ENCODE peak calls at places on chromosomes 12 and 14, in six cellular contexts. One of them, this sample, is unnamed.

GRCh38 chr14:102472815-102473158 is 36.8 kb downstream of the ANKRD9 start:
- DNase-seq in activated CD4-positive, alpha-beta T cell treated with anti-CD3 and anti-CD28 coated beads, Interleukin-2, amount 10 ng/mL, durations not matched to agents 7 days and 5 days: no peak
- DNase-seq in astrocyte of the spinal cord: no peak
- DNase-seq in T-helper 9 cell: no peak
- DNase-seq in esophagus squamous epithelium: no peak
- DNase-seq in NCI-H1092 treated with DMSO at 0.1 percent for 48 hours: no peak
- DNase-seq in this sample: no peak

GRCh38 chr12:122003646-122004611 is 17.8 kb upstream of the BCL7A start:
- DNase-seq in astrocyte of the spinal cord: no peak
- DNase-seq in activated CD4-positive, alpha-beta T cell treated with anti-CD3 and anti-CD28 coated beads, Interleukin-2, amount 10 ng/mL, durations not matched to agents 7 days and 5 days: no peak
- DNase-seq in T-helper 9 cell: no peak
- DNase-seq in NCI-H1092 treated with DMSO at 0.1 percent for 48 hours: no peak
- DNase-seq in esophagus squamous epithelium: no peak
- DNase-seq in this sample: peak; percentile 16

GRCh38 chr12:66902020-66902419 is 223.1 kb upstream of the GRIP1 start:
- DNase-seq in astrocyte of the spinal cord: no peak
- DNase-seq in T-helper 9 cell: no peak
- DNase-seq in NCI-H1092 treated with DMSO at 0.1 percent for 48 hours: no peak
- DNase-seq in esophagus squamous epithelium: no peak
- DNase-seq in activated CD4-positive, alpha-beta T cell treated with anti-CD3 and anti-CD28 coated beads, Interleukin-2, amount 10 ng/mL, durations not matched to agents 7 days and 5 days: no peak
- DNase-seq in this sample: no peak

GRCh38 chr14:44339862-44340261 is 167.2 kb downstream of the FSCB start:
- DNase-seq in T-helper 9 cell: no peak
- DNase-seq in activated CD4-positive, alpha-beta T cell treated with anti-CD3 and anti-CD28 coated beads, Interleukin-2, amount 10 ng/mL, durations not matched to agents 7 days and 5 days: no peak
- DNase-seq in astrocyte of the spinal cord: no peak
- DNase-seq in esophagus squamous epithelium: no peak
- DNase-seq in NCI-H1092 treated with DMSO at 0.1 percent for 48 hours: no peak
- DNase-seq in this sample: no peak

GRCh38 chr12:49895773-49896172 is 7.9 kb downstream of the FAIM2 start:
- DNase-seq in activated CD4-positive, alpha-beta T cell treated with anti-CD3 and anti-CD28 coated beads, Interleukin-2, amount 10 ng/mL, durations not matched to agents 7 days and 5 days: no peak
- DNase-seq in NCI-H1092 treated with DMSO at 0.1 percent for 48 hours: no peak
- DNase-seq in T-helper 9 cell: no peak
- DNase-seq in esophagus squamous epithelium: no peak
- DNase-seq in astrocyte of the spinal cord: no peak
- DNase-seq in this sample: no peak

GRCh38 chr14:30656190-30656632 is 34.1 kb downstream of the SCFD1 start:
- DNase-seq in activated CD4-positive, alpha-beta T cell treated with anti-CD3 and anti-CD28 coated beads, Interleukin-2, amount 10 ng/mL, durations not matched to agents 7 days and 5 days: peak; percentile 28
- DNase-seq in esophagus squamous epithelium: no peak
- DNase-seq in NCI-H1092 treated with DMSO at 0.1 percent for 48 hours: peak; percentile 8
- DNase-seq in astrocyte of the spinal cord: peak; percentile 13
- DNase-seq in T-helper 9 cell: no peak
- DNase-seq in this sample: peak; percentile 27

GRCh38 chr14:96086032-96086431 is 46.9 kb downstream of the C14orf132 start:
- DNase-seq in esophagus squamous epithelium: no peak
- DNase-seq in NCI-H1092 treated with DMSO at 0.1 percent for 48 hours: no peak
- DNase-seq in astrocyte of the spinal cord: peak; percentile 72
- DNase-seq in T-helper 9 cell: no peak
- DNase-seq in activated CD4-positive, alpha-beta T cell treated with anti-CD3 and anti-CD28 coated beads, Interleukin-2, amount 10 ng/mL, durations not matched to agents 7 days and 5 days: no peak
- DNase-seq in this sample: peak; percentile 77

GRCh38 chr14:56147980-56148901 is 30.0 kb downstream of the PELI2 start:
- DNase-seq in astrocyte of the spinal cord: no peak
- DNase-seq in activated CD4-positive, alpha-beta T cell treated with anti-CD3 and anti-CD28 coated beads, Interleukin-2, amount 10 ng/mL, durations not matched to agents 7 days and 5 days: no peak
- DNase-seq in NCI-H1092 treated with DMSO at 0.1 percent for 48 hours: no peak
- DNase-seq in T-helper 9 cell: no peak
- DNase-seq in esophagus squamous epithelium: no peak
- DNase-seq in this sample: no peak

GRCh38 chr14:59362533-59362932 is 102.6 kb downstream of the GPR135 start:
- DNase-seq in activated CD4-positive, alpha-beta T cell treated with anti-CD3 and anti-CD28 coated beads, Interleukin-2, amount 10 ng/mL, durations not matched to agents 7 days and 5 days: no peak
- DNase-seq in NCI-H1092 treated with DMSO at 0.1 percent for 48 hours: no peak
- DNase-seq in astrocyte of the spinal cord: peak; percentile 28
- DNase-seq in esophagus squamous epithelium: no peak
- DNase-seq in T-helper 9 cell: no peak
- DNase-seq in this sample: peak; percentile 60

This sample was measured in brain microvascular endothelial cell.